ENCODE peak calls at places on chromosomes 5 and 9, in four cellular contexts. R, J, B and N are unnamed samples.

GRCh38 chr9:134535171-134535570 is 106.4 kb upstream of the COL5A1 start:
- DNase-seq in R (no peak), J (no peak), B (no peak), N (no peak)

GRCh38 chr9:3906437-3907213 is 380.8 kb upstream of the RFX3 start:
- DNase-seq in R (no peak), J (no peak), B (no peak), N (no peak)

GRCh38 chr9:136784249-136784996 is 6.7 kb upstream of the TMEM141 start:
- DNase-seq in R (no peak), J (no peak), B (no peak), N (no peak)

GRCh38 chr9:136978073-136978864 is 965 bp downstream of the PTGDS start:
- DNase-seq in R (peak), J (peak), B (peak), N (peak)

GRCh38 chr5:139725073-139725830 is 70.4 kb upstream of the PSD2 start:
- DNase-seq in R (peak), J (peak), B (peak), N (no peak)

GRCh38 chr9:2502760-2503159 is 118.8 kb upstream of the VLDLR start:
- DNase-seq in R (no peak), J (no peak), B (no peak), N (no peak)

GRCh38 chr5:162227075-162227474 is 159.5 kb downstream of the GABRG2 start:
- DNase-seq in R (no peak), J (no peak), B (no peak), N (no peak)

GRCh38 chr5:158155811-158156495 is 297.0 kb upstream of the CLINT1 start:
- DNase-seq in R (no peak), J (no peak), B (no peak), N (no peak)

GRCh38 chr9:118609355-118610044 is 759.7 kb downstream of the BRINP1 start:
- DNase-seq in R (peak), J (no peak), B (no peak), N (no peak)

GRCh38 chr9:15295761-15296405 is 11.1 kb downstream of the TTC39B start:
- DNase-seq in R (peak), J (no peak), B (no peak), N (no peak)

GRCh38 chr5:84249918-84250635 is 134.6 kb downstream of the EDIL3 start:
- DNase-seq in R (no peak), J (no peak), B (no peak), N (no peak)

GRCh38 chr5:7897014-7897600 is 28.2 kb downstream of the MTRR start:
- DNase-seq in R (no peak), J (no peak), B (no peak), N (no peak)

GRCh38 chr9:109769250-109769649 is 10.7 kb upstream of the PALM2AKAP2 start:
- DNase-seq in R (no peak), J (no peak), B (no peak), N (no peak)

GRCh38 chr9:5953743-5954707 is 61.4 kb downstream of the RANBP6 start:
- DNase-seq in R (no peak), J (no peak), B (no peak), N (no peak)

GRCh38 chr9:121902483-121903135 is 190.5 kb downstream of the TTLL11 start:
- DNase-seq in R (no peak), J (no peak), B (no peak), N (no peak)

GRCh38 chr5:108259306-108259705 is 122.6 kb downstream of the FBXL17 start:
- DNase-seq in R (no peak), J (no peak), B (no peak), N (no peak)